ENCODE peak calls at places on chromosomes 12 and 14, in nine cellular contexts. Y, D, M, X, K, U, Z, R and J are unnamed samples.

GRCh38 chr12:50127546-50127945 is 15.5 kb downstream of the COX14 start:
- DNase-seq in X (no peak), M (no peak), Y (no peak), Z (no peak), R (no peak), U (no peak), K (no peak), D (no peak), J (no peak)

GRCh38 chr12:57104292-57104910 is 6.8 kb downstream of the STAT6 start:
- DNase-seq in M (no peak), D (no peak), K (no peak), Y (no peak), U (no peak), X (no peak), Z (no peak), R (no peak), J (no peak)

GRCh38 chr12:106248849-106249371 is 1.1 kb upstream of the CKAP4 start:
- DNase-seq in U (peak), M (peak), X (no peak), Z (peak), K (peak), D (no peak), R (no peak), Y (peak), J (no peak)

GRCh38 chr14:20434701-20435453 is 1.1 kb downstream of the KLHL33 start:
- DNase-seq in U (peak), K (peak), M (no peak), Y (no peak), R (no peak), Z (no peak), X (peak), D (peak), J (no peak)

GRCh38 chr14:95256011-95256775 is 63.5 kb downstream of the CLMN start:
- DNase-seq in M (no peak), R (no peak), Z (no peak), D (no peak), X (no peak), U (no peak), K (no peak), Y (no peak), J (no peak)

GRCh38 chr14:39956372-39956771 is 524.1 kb upstream of the FBXO33 start:
- DNase-seq in M (peak), X (no peak), K (no peak), Y (no peak), U (no peak), Z (no peak), R (no peak), D (no peak), J (no peak)

GRCh38 chr14:31357279-31357678 is 63.1 kb downstream of the HEATR5A start:
- DNase-seq in X (no peak), U (no peak), Y (no peak), M (no peak), D (no peak), K (no peak), R (no peak), Z (no peak), J (no peak)

GRCh38 chr12:50110127-50110761 is 1.8 kb upstream of the COX14 start:
- DNase-seq in D (peak), U (no peak), K (peak), Z (no peak), M (no peak), R (no peak), X (no peak), Y (peak), J (no peak)

GRCh38 chr12:131740626-131741025 is 29.7 kb downstream of the SFSWAP start:
- DNase-seq in D (no peak), Y (no peak), Z (no peak), K (no peak), U (no peak), M (no peak), X (no peak), R (no peak), J (no peak)

GRCh38 chr14:50961606-50962259 is 17.4 kb upstream of the PYGL start:
- DNase-seq in Z (peak), K (no peak), X (no peak), U (no peak), D (no peak), R (peak), M (peak), Y (peak), J (no peak)

GRCh38 chr14:56120091-56120632 is 2.0 kb downstream of the PELI2 start:
- DNase-seq in X (no peak), U (peak), D (no peak), M (no peak), R (no peak), Z (peak), Y (no peak), K (no peak), J (peak)

GRCh38 chr12:51752490-51752889 is 96.0 kb downstream of the FIGNL2 start:
- DNase-seq in K (peak), M (no peak), D (peak), R (peak), Z (peak), U (peak), X (peak), Y (peak), J (no peak)